ENCODE peak calls at places on chromosomes 6 and 20, in seven cellular contexts. O is H9, Q is ovary, U is HCT116, A is left lung, M is K562, V is tibial nerve. Z is an unnamed sample.

GRCh38 chr6:106360410-106360988 is at the start of gene CRYBG1:
- DNase-seq in O (peak; percentile 95), Q (peak; percentile 20), U (peak; percentile 75), A (peak; percentile 67), M (peak; percentile 84), V (no peak), Z (peak; percentile 54)

GRCh38 chr6:74182992-74183391 is 487.0 kb downstream of the CD109 start:
- DNase-seq in O (no peak), Q (no peak), U (no peak), A (no peak), M (no peak), V (no peak), Z (no peak)

GRCh38 chr20:19737025-19737424 is 21.0 kb upstream of the RIN2 start:
- DNase-seq in O (no peak), Q (peak; percentile 56), U (no peak), A (no peak), M (no peak), V (no peak), Z (no peak)

GRCh38 chr20:57648878-57649616 is 28.8 kb upstream of the ZBP1 start:
- DNase-seq in O (no peak), Q (no peak), U (no peak), A (no peak), M (no peak), V (no peak), Z (no peak)

GRCh38 chr20:13492001-13492480 is 146.7 kb downstream of the TASP1 start:
- DNase-seq in O (peak; percentile 67), Q (no peak), U (no peak), A (no peak), M (no peak), V (peak; percentile 40), Z (no peak)

GRCh38 chr20:4811661-4812181 is 90.0 kb downstream of the PRND start:
- DNase-seq in O (no peak), Q (no peak), U (no peak), A (peak; percentile 81), M (no peak), V (peak; percentile 37), Z (peak; percentile 68)

GRCh38 chr6:159279790-159280277 is 110.6 kb downstream of the FNDC1 start:
- DNase-seq in O (peak; percentile 43), Q (no peak), U (peak; percentile 24), A (no peak), M (no peak), V (no peak), Z (no peak)

GRCh38 chr6:89375902-89376301 is 23.4 kb upstream of the UBE2J1 start:
- DNase-seq in O (no peak), Q (no peak), U (no peak), A (no peak), M (no peak), V (no peak), Z (no peak)

GRCh38 chr20:49276201-49276894 is 1.5 kb downstream of the ZNFX1 start:
- DNase-seq in O (no peak), Q (no peak), U (no peak), A (no peak), M (peak; percentile 30), V (no peak), Z (peak; percentile 11)

GRCh38 chr20:44079291-44079690 is 107.7 kb downstream of the JPH2 start:
- DNase-seq in O (no peak), Q (no peak), U (no peak), A (no peak), M (no peak), V (no peak), Z (no peak)

GRCh38 chr6:37007340-37008043 is 2.0 kb downstream of the FGD2 start:
- DNase-seq in O (no peak), Q (no peak), U (no peak), A (no peak), M (no peak), V (no peak), Z (no peak)

GRCh38 chr20:62929051-62929538 is 2.8 kb upstream of the DIDO1 start:
- DNase-seq in O (peak; percentile 96), Q (peak; percentile 63), U (no peak), A (peak; percentile 82), M (peak; percentile 80), V (peak; percentile 42), Z (peak; percentile 60)

GRCh38 chr6:41734666-41735426 is 562 bp downstream of the TFEB start:
- DNase-seq in O (peak; percentile 62), Q (peak; percentile 80), U (peak; percentile 45), A (peak; percentile 86), M (peak; percentile 84), V (peak; percentile 72), Z (peak; percentile 76)

GRCh38 chr20:54668271-54669053 is 193.1 kb downstream of the DOK5 start:
- DNase-seq in O (peak; percentile 48), Q (no peak), U (no peak), A (no peak), M (peak; percentile 23), V (no peak), Z (no peak)

GRCh38 chr20:37356387-37356786 is 10.4 kb downstream of the SRC start:
- DNase-seq in O (no peak), Q (peak; percentile 47), U (no peak), A (peak; percentile 82), M (no peak), V (peak; percentile 40), Z (no peak)

GRCh38 chr6:35044145-35044745 is 96.9 kb downstream of the TCP11 start:
- DNase-seq in O (peak; percentile 61), Q (no peak), U (no peak), A (no peak), M (no peak), V (no peak), Z (no peak)

GRCh38 chr6:73460044-73460443 is 1.5 kb upstream of the MTO1 start:
- DNase-seq in O (no peak), Q (no peak), U (no peak), A (no peak), M (no peak), V (no peak), Z (no peak)

GRCh38 chr20:23683281-23683680 is 5.6 kb downstream of the CST4 start:
- DNase-seq in O (no peak), Q (no peak), U (no peak), A (no peak), M (no peak), V (no peak), Z (no peak)

GRCh38 chr20:44807051-44807683 is 3.2 kb downstream of the RIMS4 start:
- DNase-seq in O (no peak), Q (no peak), U (no peak), A (no peak), M (no peak), V (no peak), Z (no peak)

GRCh38 chr6:158095671-158096070 is 72.4 kb downstream of the SERAC1 start:
- DNase-seq in O (no peak), Q (no peak), U (no peak), A (no peak), M (no peak), V (no peak), Z (no peak)

GRCh38 chr6:8549381-8549780 is 114.0 kb upstream of the SLC35B3 start:
- DNase-seq in O (no peak), Q (no peak), U (no peak), A (no peak), M (no peak), V (no peak), Z (no peak)

GRCh38 chr20:1122388-1123315 is 4.2 kb downstream of the PSMF1 start:
- DNase-seq in O (no peak), Q (no peak), U (no peak), A (peak; percentile 42), M (peak; percentile 39), V (peak; percentile 29), Z (peak; percentile 12)

GRCh38 chr6:144969154-144969553 is 684.0 kb downstream of the UTRN start:
- DNase-seq in O (no peak), Q (no peak), U (no peak), A (no peak), M (no peak), V (no peak), Z (no peak)

GRCh38 chr20:21702553-21703467 is 2.7 kb upstream of the PAX1 start:
- DNase-seq in O (peak; percentile 91), Q (no peak), U (no peak), A (no peak), M (peak; percentile 54), V (no peak), Z (no peak)

GRCh38 chr6:43773981-43774775 is 4.2 kb downstream of the VEGFA start:
- DNase-seq in O (no peak), Q (no peak), U (no peak), A (no peak), M (no peak), V (no peak), Z (no peak)

GRCh38 chr6:82365011-82365751 is 1.6 kb downstream of the TPBG start:
- DNase-seq in O (peak; percentile 67), Q (no peak), U (peak; percentile 24), A (peak; percentile 37), M (no peak), V (no peak), Z (no peak)

GRCh38 chr6:163228041-163228440 is 186.5 kb upstream of the QKI start:
- DNase-seq in O (no peak), Q (no peak), U (no peak), A (no peak), M (no peak), V (no peak), Z (no peak)
- H3K27ac ChIP-seq in O (no peak overlapping the region), Q (no peak overlapping the region), U (no peak overlapping the region), A (no peak overlapping the region), M (no peak overlapping the region), V (no peak overlapping the region), Z (no peak overlapping the region)

GRCh38 chr6:26604026-26604425 is 7.3 kb downstream of the ABT1 start:
- DNase-seq in O (no peak), Q (no peak), U (no peak), A (no peak), M (no peak), V (no peak), Z (no peak)

GRCh38 chr6:26611599-26611998 is 14.8 kb downstream of the ABT1 start:
- DNase-seq in O (no peak), Q (no peak), U (no peak), A (no peak), M (no peak), V (no peak), Z (no peak)

GRCh38 chr6:26609463-26609862 is 12.7 kb downstream of the ABT1 start:
- DNase-seq in O (no peak), Q (no peak), U (no peak), A (no peak), M (no peak), V (no peak), Z (no peak)

GRCh38 chr6:26604797-26605196 is 8.0 kb downstream of the ABT1 start:
- DNase-seq in O (no peak), Q (no peak), U (no peak), A (no peak), M (no peak), V (no peak), Z (no peak)

GRCh38 chr6:26607434-26608230 is 10.9 kb downstream of the ABT1 start:
- DNase-seq in O (peak; percentile 54), Q (no peak), U (peak; percentile 48), A (no peak), M (peak; percentile 74), V (no peak), Z (peak; percentile 48)
- TF ChIP-seq CTCF in O (peak; percentile 86), Q (no peak), U (peak; percentile 80), A (peak; percentile 58), M (peak; percentile 93), V (peak; percentile 56), Z (peak; percentile 79)

GRCh38 chr6:131654326-131654725 is 17.2 kb downstream of the ENPP3 start:
- DNase-seq in O (no peak), Q (no peak), U (no peak), A (no peak), M (no peak), V (no peak), Z (no peak)
- H3K27ac ChIP-seq in O (no peak overlapping the region), Q (no peak overlapping the region), U (no peak overlapping the region), A (no peak overlapping the region), M (no peak overlapping the region), V (no peak overlapping the region), Z (no peak overlapping the region)

GRCh38 chr6:105302617-105303128 is 100.2 kb downstream of the PREP start:
- DNase-seq in O (peak; percentile 39), Q (no peak), U (no peak), A (no peak), M (no peak), V (no peak), Z (no peak)
- TF ChIP-seq CTCF in O (peak; percentile 53), Q (no peak), U (no peak), A (no peak), M (no peak), V (no peak), Z (no peak)